ENCODE peak calls at places on chromosomes 11 and 22, in nine cellular contexts. One of them, this sample, is unnamed.

GRCh38 chr11:44457862-44458261 is 107.6 kb upstream of the CD82 start:
- DNase-seq in CD4-positive, CD25-positive, alpha-beta regulatory T cell: no peak
- DNase-seq in BE2C: no peak
- DNase-seq in left lung: no peak
- DNase-seq in PC-3: no peak
- DNase-seq in left ventricle myocardium inferior: no peak
- DNase-seq in tibial artery: no peak
- DNase-seq in lung: no peak
- DNase-seq in uterus: no peak
- DNase-seq in this sample: no peak

GRCh38 chr22:35072939-35073338 is 7.0 kb downstream of the ISX start:
- DNase-seq in uterus: no peak
- DNase-seq in lung: no peak
- DNase-seq in CD4-positive, CD25-positive, alpha-beta regulatory T cell: no peak
- DNase-seq in left ventricle myocardium inferior: no peak
- DNase-seq in PC-3: peak; percentile 44
- DNase-seq in BE2C: no peak
- DNase-seq in left lung: no peak
- DNase-seq in tibial artery: no peak
- DNase-seq in this sample: no peak

GRCh38 chr11:120594746-120595145 is 83.2 kb downstream of the GRIK4 start:
- DNase-seq in tibial artery: no peak
- DNase-seq in PC-3: no peak
- DNase-seq in uterus: no peak
- DNase-seq in lung: no peak
- DNase-seq in BE2C: no peak
- DNase-seq in CD4-positive, CD25-positive, alpha-beta regulatory T cell: no peak
- DNase-seq in left lung: no peak
- DNase-seq in left ventricle myocardium inferior: no peak
- DNase-seq in this sample: no peak

GRCh38 chr11:116461789-116462188 is 311.0 kb downstream of the BUD13 start:
- DNase-seq in left ventricle myocardium inferior: no peak
- DNase-seq in tibial artery: no peak
- DNase-seq in BE2C: no peak
- DNase-seq in left lung: no peak
- DNase-seq in uterus: no peak
- DNase-seq in CD4-positive, CD25-positive, alpha-beta regulatory T cell: no peak
- DNase-seq in PC-3: no peak
- DNase-seq in lung: no peak
- DNase-seq in this sample: no peak

GRCh38 chr22:38032681-38033521 is 24.3 kb upstream of the PICK1 start:
- DNase-seq in PC-3: no peak
- DNase-seq in CD4-positive, CD25-positive, alpha-beta regulatory T cell: no peak
- DNase-seq in left ventricle myocardium inferior: no peak
- DNase-seq in tibial artery: no peak
- DNase-seq in left lung: no peak
- DNase-seq in uterus: peak; percentile 83
- DNase-seq in lung: no peak
- DNase-seq in BE2C: no peak
- DNase-seq in this sample: no peak

GRCh38 chr11:45754746-45755145 is 50.2 kb upstream of the SLC35C1 start:
- DNase-seq in tibial artery: no peak
- DNase-seq in CD4-positive, CD25-positive, alpha-beta regulatory T cell: no peak
- DNase-seq in BE2C: no peak
- DNase-seq in left lung: no peak
- DNase-seq in uterus: peak; percentile 25
- DNase-seq in PC-3: no peak
- DNase-seq in left ventricle myocardium inferior: no peak
- DNase-seq in lung: no peak
- DNase-seq in this sample: no peak

GRCh38 chr11:63745304-63746170 is 23.0 kb downstream of the ZFTA start:
- DNase-seq in left ventricle myocardium inferior: no peak
- DNase-seq in tibial artery: no peak
- DNase-seq in uterus: no peak
- DNase-seq in lung: no peak
- DNase-seq in CD4-positive, CD25-positive, alpha-beta regulatory T cell: peak; percentile 13
- DNase-seq in left lung: no peak
- DNase-seq in BE2C: no peak
- DNase-seq in PC-3: peak; percentile 33
- DNase-seq in this sample: no peak

GRCh38 chr11:63933459-63933858 is 5.3 kb upstream of the NAA40 start:
- DNase-seq in left ventricle myocardium inferior: no peak
- DNase-seq in left lung: no peak
- DNase-seq in tibial artery: no peak
- DNase-seq in lung: no peak
- DNase-seq in uterus: no peak
- DNase-seq in PC-3: no peak
- DNase-seq in BE2C: no peak
- DNase-seq in CD4-positive, CD25-positive, alpha-beta regulatory T cell: no peak
- DNase-seq in this sample: no peak

GRCh38 chr11:84607975-84608787 is 1019.0 kb downstream of the DLG2 start:
- DNase-seq in BE2C: no peak
- DNase-seq in left ventricle myocardium inferior: no peak
- DNase-seq in left lung: no peak
- DNase-seq in tibial artery: no peak
- DNase-seq in uterus: no peak
- DNase-seq in PC-3: no peak
- DNase-seq in CD4-positive, CD25-positive, alpha-beta regulatory T cell: no peak
- DNase-seq in lung: no peak
- DNase-seq in this sample: no peak

GRCh38 chr22:37260939-37261338 is 16.9 kb upstream of the RAC2 start:
- DNase-seq in lung: peak; percentile 66
- DNase-seq in PC-3: peak; percentile 57
- DNase-seq in uterus: no peak
- DNase-seq in tibial artery: peak; percentile 38
- DNase-seq in BE2C: peak; percentile 70
- DNase-seq in left lung: peak; percentile 58
- DNase-seq in CD4-positive, CD25-positive, alpha-beta regulatory T cell: peak; percentile 67
- DNase-seq in left ventricle myocardium inferior: peak; percentile 55
- DNase-seq in this sample: peak; percentile 35

GRCh38 chr11:94307101-94307791 is 2.9 kb downstream of the IZUMO1R start:
- DNase-seq in uterus: no peak
- DNase-seq in lung: no peak
- DNase-seq in BE2C: no peak
- DNase-seq in PC-3: no peak
- DNase-seq in CD4-positive, CD25-positive, alpha-beta regulatory T cell: no peak
- DNase-seq in left ventricle myocardium inferior: no peak
- DNase-seq in tibial artery: no peak
- DNase-seq in left lung: no peak
- DNase-seq in this sample: no peak

DNA sequence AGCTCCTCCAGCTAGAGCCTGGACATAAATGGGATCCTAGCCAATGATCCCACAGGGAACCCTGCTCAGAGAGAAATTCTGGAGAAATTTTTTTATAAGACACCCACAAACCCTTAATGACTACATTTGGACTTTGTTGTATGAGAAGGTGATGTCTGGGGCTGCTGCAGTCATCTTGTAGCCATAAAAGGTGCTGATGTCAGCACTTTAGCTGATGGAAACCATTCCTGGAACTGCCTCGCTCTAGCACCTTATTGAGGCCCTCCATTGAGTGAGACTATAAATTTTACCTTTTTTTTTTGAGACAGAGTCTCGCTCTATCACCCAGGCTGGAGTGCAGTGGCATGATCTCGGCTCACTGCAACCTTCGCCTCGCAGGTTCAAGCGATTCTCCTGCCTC is 610.7 kb downstream of the OPCML start:
- DNase-seq in CD4-positive, CD25-positive, alpha-beta regulatory T cell: no peak
- DNase-seq in PC-3: no peak
- DNase-seq in lung: no peak
- DNase-seq in left lung: no peak
- DNase-seq in tibial artery: no peak
- DNase-seq in uterus: no peak
- DNase-seq in BE2C: no peak
- DNase-seq in left ventricle myocardium inferior: no peak
- DNase-seq in this sample: no peak
- H3K27me3 ChIP-seq in CD4-positive, CD25-positive, alpha-beta regulatory T cell: no peaks in the 10 kb centered on the region
- H3K27me3 ChIP-seq in PC-3: no peaks in the 10 kb centered on the region
- H3K27me3 ChIP-seq in lung: no peaks in the 10 kb centered on the region
- H3K27me3 ChIP-seq in left lung: no peaks in the 10 kb centered on the region
- H3K27me3 ChIP-seq in tibial artery: no peaks in the 10 kb centered on the region
- H3K27me3 ChIP-seq in uterus: no peaks in the 10 kb centered on the region
- H3K27me3 ChIP-seq in BE2C: no peaks in the 10 kb centered on the region
- H3K27me3 ChIP-seq in left ventricle myocardium inferior: peaks cover 15% of the 10 kb centered on the region
- H3K27me3 ChIP-seq in this sample: no peaks in the 10 kb centered on the region

DNA sequence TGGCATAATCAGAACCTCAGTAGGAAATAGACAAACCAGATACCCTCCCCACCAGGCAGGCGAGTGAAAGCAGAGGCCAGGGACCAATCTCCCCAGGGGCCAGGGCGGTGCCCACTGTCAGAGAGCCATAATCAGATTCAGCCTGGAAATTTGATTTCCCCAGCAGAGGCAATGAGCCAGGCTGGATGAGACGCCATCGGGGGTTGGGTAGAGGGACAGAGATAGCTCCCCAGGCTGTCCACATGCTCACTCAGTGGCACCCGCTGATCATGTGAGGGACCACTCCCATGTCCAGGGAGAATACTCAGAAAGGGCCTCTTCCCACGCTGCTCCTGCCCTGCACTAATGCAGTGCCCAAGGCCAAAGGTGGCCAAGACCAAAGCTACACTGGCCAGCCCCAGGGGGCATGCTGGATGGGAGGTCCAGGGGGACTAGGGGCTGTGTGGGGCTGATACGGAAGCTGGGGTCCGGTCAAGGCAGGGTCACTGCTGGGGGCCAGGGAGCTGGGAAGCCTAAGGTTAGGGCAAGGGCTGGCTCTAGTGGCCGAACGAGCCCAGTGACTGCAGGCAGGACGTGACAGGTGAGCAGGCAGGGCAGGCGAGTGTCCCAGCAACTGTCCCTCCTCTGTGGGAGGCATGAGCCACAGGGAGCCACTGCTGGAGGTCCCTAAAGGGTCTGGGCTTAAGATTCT is 19.8 kb downstream of the ARVCF start:
- DNase-seq in lung: no peak
- DNase-seq in PC-3: no peak
- DNase-seq in left ventricle myocardium inferior: no peak
- DNase-seq in BE2C: peak; percentile 97
- DNase-seq in tibial artery: no peak
- DNase-seq in CD4-positive, CD25-positive, alpha-beta regulatory T cell: no peak
- DNase-seq in uterus: no peak
- DNase-seq in left lung: no peak
- DNase-seq in this sample: no peak
- H3K4me1 ChIP-seq in lung: no peaks in the 10 kb centered on the region
- H3K4me1 ChIP-seq in PC-3: no peaks in the 10 kb centered on the region
- H3K4me1 ChIP-seq in left ventricle myocardium inferior: peaks cover 79% of the 10 kb centered on the region
- H3K4me1 ChIP-seq in BE2C: peaks cover 77% of the 10 kb centered on the region
- H3K4me1 ChIP-seq in tibial artery: peaks cover 86% of the 10 kb centered on the region
- H3K4me1 ChIP-seq in CD4-positive, CD25-positive, alpha-beta regulatory T cell: no peaks in the 10 kb centered on the region
- H3K4me1 ChIP-seq in uterus: no peaks in the 10 kb centered on the region
- H3K4me1 ChIP-seq in left lung: no peaks in the 10 kb centered on the region
- H3K4me1 ChIP-seq in this sample: peaks cover 5% of the 10 kb centered on the region

GRCh38 chr11:32008879-32009548 is 81.9 kb upstream of the RCN1 start:
- DNase-seq in BE2C: no peak
- DNase-seq in left ventricle myocardium inferior: no peak
- DNase-seq in tibial artery: no peak
- DNase-seq in CD4-positive, CD25-positive, alpha-beta regulatory T cell: no peak
- DNase-seq in lung: no peak
- DNase-seq in uterus: no peak
- DNase-seq in left lung: no peak
- DNase-seq in PC-3: no peak
- DNase-seq in this sample: no peak

GRCh38 chr11:32012066-32012465 is 78.8 kb upstream of the RCN1 start:
- DNase-seq in tibial artery: no peak
- DNase-seq in BE2C: no peak
- DNase-seq in left lung: no peak
- DNase-seq in uterus: no peak
- DNase-seq in CD4-positive, CD25-positive, alpha-beta regulatory T cell: no peak
- DNase-seq in PC-3: no peak
- DNase-seq in left ventricle myocardium inferior: no peak
- DNase-seq in lung: no peak
- DNase-seq in this sample: no peak

GRCh38 chr11:32016111-32016510 is 74.8 kb upstream of the RCN1 start:
- DNase-seq in left lung: no peak
- DNase-seq in uterus: no peak
- DNase-seq in lung: no peak
- DNase-seq in left ventricle myocardium inferior: no peak
- DNase-seq in PC-3: no peak
- DNase-seq in tibial artery: no peak
- DNase-seq in CD4-positive, CD25-positive, alpha-beta regulatory T cell: no peak
- DNase-seq in BE2C: no peak
- DNase-seq in this sample: no peak

GRCh38 chr11:32015435-32015834 is 75.4 kb upstream of the RCN1 start:
- DNase-seq in CD4-positive, CD25-positive, alpha-beta regulatory T cell: no peak
- DNase-seq in tibial artery: no peak
- DNase-seq in lung: no peak
- DNase-seq in BE2C: no peak
- DNase-seq in left ventricle myocardium inferior: no peak
- DNase-seq in left lung: no peak
- DNase-seq in PC-3: no peak
- DNase-seq in uterus: no peak
- DNase-seq in this sample: no peak

DNA sequence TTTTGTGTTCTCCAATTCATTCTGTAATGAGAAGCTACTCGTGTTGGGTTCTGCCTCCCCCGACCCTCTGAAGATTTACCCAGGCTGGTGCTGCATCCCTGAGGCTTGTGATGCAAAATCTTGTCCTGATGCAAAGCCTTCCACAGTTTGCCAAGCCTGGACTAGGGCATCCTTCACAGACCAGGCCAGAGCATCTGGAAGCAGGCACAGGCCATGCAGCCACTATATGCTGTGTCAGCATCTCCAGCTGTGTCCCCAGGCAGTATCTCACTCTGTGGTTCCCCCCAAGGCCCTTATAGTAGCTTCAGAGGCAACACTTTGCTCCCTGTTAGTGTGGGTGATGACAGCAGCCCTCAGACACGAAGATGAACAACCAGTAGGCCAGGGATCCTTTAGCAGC is 77.3 kb upstream of the RCN1 start:
- DNase-seq in tibial artery: no peak
- DNase-seq in left lung: no peak
- DNase-seq in left ventricle myocardium inferior: no peak
- DNase-seq in PC-3: no peak
- DNase-seq in CD4-positive, CD25-positive, alpha-beta regulatory T cell: no peak
- DNase-seq in BE2C: no peak
- DNase-seq in lung: no peak
- DNase-seq in uterus: no peak
- DNase-seq in this sample: no peak
- H3K27me3 ChIP-seq in tibial artery: peaks cover 16% of the 10 kb centered on the region
- H3K27me3 ChIP-seq in left lung: peaks cover 40% of the 10 kb centered on the region
- H3K27me3 ChIP-seq in left ventricle myocardium inferior: peaks cover 74% of the 10 kb centered on the region
- H3K27me3 ChIP-seq in PC-3: peaks cover 78% of the 10 kb centered on the region
- H3K27me3 ChIP-seq in CD4-positive, CD25-positive, alpha-beta regulatory T cell: peaks cover 2% of the 10 kb centered on the region
- H3K27me3 ChIP-seq in BE2C: no peaks in the 10 kb centered on the region
- H3K27me3 ChIP-seq in lung: no peaks in the 10 kb centered on the region
- H3K27me3 ChIP-seq in uterus: no peaks in the 10 kb centered on the region
- H3K27me3 ChIP-seq in this sample: no peaks in the 10 kb centered on the region

DNA sequence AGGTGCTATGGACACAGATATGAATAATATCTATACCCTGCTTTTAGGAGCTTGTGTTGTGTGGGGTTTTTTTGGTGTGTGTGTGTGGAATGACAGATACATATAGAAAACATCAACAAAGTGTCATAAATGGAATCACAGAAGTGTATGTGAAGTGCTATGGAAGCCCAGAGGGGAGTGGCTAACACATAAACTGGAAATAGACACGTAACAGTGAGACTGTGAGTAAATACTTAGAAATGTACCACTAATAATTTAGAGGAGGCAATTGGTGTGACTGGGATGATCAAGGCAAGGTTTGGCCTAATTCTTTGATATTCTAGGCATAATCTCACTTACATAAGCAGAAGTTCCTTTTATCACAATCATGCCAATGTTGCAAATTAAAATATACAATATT is 169.3 kb upstream of the TENM4 start:
- DNase-seq in BE2C: no peak
- DNase-seq in CD4-positive, CD25-positive, alpha-beta regulatory T cell: no peak
- DNase-seq in lung: no peak
- DNase-seq in left lung: no peak
- DNase-seq in PC-3: no peak
- DNase-seq in uterus: no peak
- DNase-seq in tibial artery: no peak
- DNase-seq in left ventricle myocardium inferior: no peak
- DNase-seq in this sample: no peak
- H3K4me1 ChIP-seq in BE2C: no peaks in the 10 kb centered on the region
- H3K4me1 ChIP-seq in CD4-positive, CD25-positive, alpha-beta regulatory T cell: no peaks in the 10 kb centered on the region
- H3K4me1 ChIP-seq in lung: no peaks in the 10 kb centered on the region
- H3K4me1 ChIP-seq in left lung: no peaks in the 10 kb centered on the region
- H3K4me1 ChIP-seq in PC-3: no peaks in the 10 kb centered on the region
- H3K4me1 ChIP-seq in uterus: no peaks in the 10 kb centered on the region
- H3K4me1 ChIP-seq in tibial artery: no peaks in the 10 kb centered on the region
- H3K4me1 ChIP-seq in left ventricle myocardium inferior: peaks cover 6% of the 10 kb centered on the region
- H3K4me1 ChIP-seq in this sample: no peaks in the 10 kb centered on the region